ENCODE peak calls at places on chromosomes 1 and 21, in seven cellular contexts. R, Q, O, P, F, Z and M are unnamed samples.

GRCh38 chr21:28922368-28922767 is 70.3 kb downstream of the LTN1 start:
- DNase-seq in O (no peak), P (no peak), F (no peak), Z (no peak), R (no peak), Q (no peak), M (no peak)

GRCh38 chr21:35818597-35818996 is 241.7 kb downstream of the SETD4 start:
- DNase-seq in P (no peak), F (no peak), R (no peak), Z (no peak), O (no peak), Q (no peak), M (no peak)

GRCh38 chr1:193434319-193434718 is 247.9 kb upstream of the B3GALT2 start:
- DNase-seq in P (peak; percentile 5), R (no peak), O (no peak), Q (no peak), Z (no peak), F (peak; percentile 82), M (no peak)

GRCh38 chr1:204307334-204307883 is 52.3 kb downstream of the PLEKHA6 start:
- DNase-seq in P (no peak), F (no peak), Q (no peak), Z (no peak), O (peak; percentile 59), R (no peak), M (peak; percentile 81)

GRCh38 chr1:228884615-228885566 is 149.6 kb downstream of the RHOU start:
- DNase-seq in O (no peak), Z (no peak), Q (no peak), R (no peak), P (no peak), F (no peak), M (no peak)

GRCh38 chr21:15192243-15192642 is 127.4 kb upstream of the NRIP1 start:
- DNase-seq in R (no peak), F (no peak), P (peak; percentile 62), Q (peak; percentile 93), Z (no peak), O (no peak), M (no peak)

GRCh38 chr1:211833174-211833820 is 2.7 kb upstream of the LPGAT1 start:
- DNase-seq in Q (no peak), R (no peak), F (no peak), Z (no peak), O (no peak), P (no peak), M (no peak)

GRCh38 chr1:1356166-1356795 is 2.1 kb downstream of the MXRA8 start:
- DNase-seq in Z (no peak), F (no peak), R (no peak), O (no peak), P (no peak), Q (no peak), M (no peak)

GRCh38 chr1:221778535-221779142 is 36.8 kb upstream of the DUSP10 start:
- DNase-seq in F (no peak), O (no peak), Q (no peak), Z (peak; percentile 64), R (peak; percentile 30), P (no peak), M (no peak)

GRCh38 chr21:35529141-35529863 is 480.2 kb upstream of the RUNX1 start:
- DNase-seq in R (peak; percentile 77), Q (no peak), Z (no peak), P (no peak), O (no peak), F (peak; percentile 59), M (no peak)

GRCh38 chr1:234468580-234468979 is 10.4 kb downstream of the TARBP1 start:
- DNase-seq in O (no peak), R (no peak), Q (no peak), P (no peak), Z (no peak), F (no peak), M (no peak)

GRCh38 chr1:169546087-169546995 is 39.9 kb downstream of the F5 start:
- DNase-seq in Z (no peak), Q (peak; percentile 63), F (peak; percentile 82), R (peak; percentile 86), P (peak; percentile 59), O (peak; percentile 41), M (peak; percentile 73)

GRCh38 chr1:200786792-200787191 is 48.1 kb downstream of the CAMSAP2 start:
- DNase-seq in Z (no peak), Q (no peak), O (no peak), R (no peak), P (no peak), F (no peak), M (no peak)

GRCh38 chr1:245448858-245449534 is 294.2 kb downstream of the KIF26B start:
- DNase-seq in F (no peak), R (no peak), O (no peak), P (no peak), Z (no peak), Q (no peak), M (no peak)

GRCh38 chr1:36605942-36606690 is 123.4 kb upstream of the CSF3R start:
- DNase-seq in Z (no peak), R (no peak), F (no peak), O (no peak), Q (no peak), P (no peak), M (no peak)

GRCh38 chr21:27372381-27372780 is 405.5 kb upstream of the ADAMTS5 start:
- DNase-seq in Z (no peak), R (no peak), P (no peak), Q (no peak), O (no peak), F (no peak), M (no peak)

DNA sequence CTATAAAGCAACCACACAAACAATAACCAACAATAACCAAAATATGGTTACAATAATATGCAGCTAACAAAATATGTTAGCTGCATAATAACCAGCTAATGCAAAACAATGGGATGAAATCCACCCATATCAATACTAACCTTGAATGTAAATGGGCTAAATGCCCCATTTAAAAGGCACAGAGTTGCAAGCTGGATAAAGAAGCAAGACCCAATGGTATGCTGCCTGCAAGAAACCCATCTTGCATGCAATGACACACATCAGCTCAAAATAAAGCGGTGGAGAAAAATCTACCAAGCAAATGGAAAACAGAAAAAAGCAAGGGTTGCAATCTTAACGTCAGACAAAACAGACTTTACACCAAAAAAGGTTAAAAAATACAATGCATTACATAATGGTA is 316.5 kb upstream of the NR5A2 start:
- DNase-seq in Q (no peak), F (no peak), P (no peak), Z (no peak), R (no peak), O (no peak), M (no peak)
- H3K27ac ChIP-seq in Q (no peak overlapping the region), F (no peak overlapping the region), P (no peak overlapping the region), Z (no peak overlapping the region), R (no peak overlapping the region), O (no peak overlapping the region), M (no peak overlapping the region)

DNA sequence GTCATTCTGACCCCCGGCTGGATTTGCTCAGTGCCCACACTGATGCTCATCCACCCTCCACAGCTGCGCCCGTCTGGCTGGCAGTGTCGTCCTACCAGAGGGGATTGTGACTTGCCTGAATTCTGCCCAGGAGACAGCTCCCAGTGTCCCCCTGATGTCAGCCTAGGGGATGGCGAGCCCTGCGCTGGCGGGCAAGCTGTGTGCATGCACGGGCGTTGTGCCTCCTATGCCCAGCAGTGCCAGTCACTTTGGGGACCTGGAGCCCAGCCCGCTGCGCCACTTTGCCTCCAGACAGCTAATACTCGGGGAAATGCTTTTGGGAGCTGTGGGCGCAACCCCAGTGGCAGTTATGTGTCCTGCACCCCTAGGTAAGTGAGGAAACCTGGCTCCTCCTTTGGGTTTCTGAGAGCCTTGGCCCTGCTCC is 5.7 kb upstream of the EFNA4 start:
- DNase-seq in Q (no peak), P (no peak), Z (no peak), O (no peak), F (no peak), R (no peak), M (no peak)
- TF ChIP-seq CTCF in Q (peak; percentile 24), P (peak; percentile 21), Z (no peak), O (no peak), F (no peak), R (peak; percentile 19), M (no peak)

GRCh38 chr1:217089239-217090014 is 366.2 kb upstream of the ESRRG start:
- DNase-seq in O (no peak), P (peak; percentile 43), F (peak; percentile 67), Z (no peak), Q (no peak), R (peak; percentile 79), M (no peak)
- H3K4me3 ChIP-seq in O (peak overlapping the region; percentile 26), P (peak overlapping the region; percentile 45), F (peak overlapping the region; percentile 56), Z (peak overlapping the region; percentile 50), Q (peak overlapping the region; percentile 26), R (peak overlapping the region; percentile 57), M (peak overlapping the region; percentile 35)

GRCh38 chr21:41611966-41612606 is 104.1 kb upstream of the TMPRSS2 start:
- DNase-seq in Q (peak; percentile 74), P (peak; percentile 69), R (peak; percentile 81), F (no peak), O (no peak), Z (no peak), M (peak; percentile 42)
- H3K27ac ChIP-seq in Q (peak overlapping the region; percentile 86), P (peak overlapping the region; percentile 61), R (no peak overlapping the region), F (no peak overlapping the region), O (peak overlapping the region; percentile 95), Z (peak overlapping the region; percentile 61), M (peak overlapping the region; percentile 68)